ENCODE peak calls at places on chromosomes 16 and 17, in six cellular contexts. One of them, this sample, is unnamed.

GRCh38 chr17:27630607-27631408 is at the start of gene LGALS9:
- DNase-seq in T47D: peak; percentile 44
- DNase-seq in stimulated activated CD8-positive, alpha-beta memory T cell treated with anti-CD3 and anti-CD28 coated beads, Interleukin-2, amount 100 ng/mL, for 48 hours: no peak
- DNase-seq in Daoy: peak; percentile 29
- DNase-seq in left ventricle myocardium superior: no peak
- DNase-seq in C1 segment of cervical spinal cord: no peak
- DNase-seq in this sample: peak; percentile 44

GRCh38 chr16:52592778-52593177 is 45.8 kb upstream of the TOX3 start:
- DNase-seq in C1 segment of cervical spinal cord: no peak
- DNase-seq in T47D: no peak
- DNase-seq in stimulated activated CD8-positive, alpha-beta memory T cell treated with anti-CD3 and anti-CD28 coated beads, Interleukin-2, amount 100 ng/mL, for 48 hours: no peak
- DNase-seq in Daoy: no peak
- DNase-seq in left ventricle myocardium superior: no peak
- DNase-seq in this sample: no peak

GRCh38 chr17:37490638-37491614 is 1.2 kb downstream of the DUSP14 start:
- DNase-seq in Daoy: peak; percentile 82
- DNase-seq in stimulated activated CD8-positive, alpha-beta memory T cell treated with anti-CD3 and anti-CD28 coated beads, Interleukin-2, amount 100 ng/mL, for 48 hours: peak; percentile 6
- DNase-seq in C1 segment of cervical spinal cord: peak; percentile 29
- DNase-seq in left ventricle myocardium superior: peak; percentile 48
- DNase-seq in T47D: peak; percentile 87
- DNase-seq in this sample: no peak

GRCh38 chr17:77440571-77440981 is 299.8 kb downstream of the SEC14L1 start:
- DNase-seq in left ventricle myocardium superior: peak; percentile 60
- DNase-seq in T47D: no peak
- DNase-seq in stimulated activated CD8-positive, alpha-beta memory T cell treated with anti-CD3 and anti-CD28 coated beads, Interleukin-2, amount 100 ng/mL, for 48 hours: no peak
- DNase-seq in Daoy: no peak
- DNase-seq in C1 segment of cervical spinal cord: no peak
- DNase-seq in this sample: no peak

GRCh38 chr16:29745126-29745852 is 501 bp downstream of the C16orf54 start:
- DNase-seq in Daoy: no peak
- DNase-seq in C1 segment of cervical spinal cord: no peak
- DNase-seq in stimulated activated CD8-positive, alpha-beta memory T cell treated with anti-CD3 and anti-CD28 coated beads, Interleukin-2, amount 100 ng/mL, for 48 hours: peak; percentile 50
- DNase-seq in T47D: no peak
- DNase-seq in left ventricle myocardium superior: no peak
- DNase-seq in this sample: no peak

GRCh38 chr17:77690271-77691161 is 268.0 kb upstream of the TNRC6C start:
- DNase-seq in T47D: no peak
- DNase-seq in left ventricle myocardium superior: peak; percentile 41
- DNase-seq in stimulated activated CD8-positive, alpha-beta memory T cell treated with anti-CD3 and anti-CD28 coated beads, Interleukin-2, amount 100 ng/mL, for 48 hours: no peak
- DNase-seq in Daoy: peak; percentile 44
- DNase-seq in C1 segment of cervical spinal cord: no peak
- DNase-seq in this sample: no peak

GRCh38 chr17:69050999-69051775 is 9.5 kb downstream of the ABCA9 start:
- DNase-seq in stimulated activated CD8-positive, alpha-beta memory T cell treated with anti-CD3 and anti-CD28 coated beads, Interleukin-2, amount 100 ng/mL, for 48 hours: no peak
- DNase-seq in Daoy: no peak
- DNase-seq in C1 segment of cervical spinal cord: no peak
- DNase-seq in T47D: no peak
- DNase-seq in left ventricle myocardium superior: no peak
- DNase-seq in this sample: no peak

GRCh38 chr16:69435977-69436729 is 11.7 kb downstream of the CYB5B start:
- DNase-seq in stimulated activated CD8-positive, alpha-beta memory T cell treated with anti-CD3 and anti-CD28 coated beads, Interleukin-2, amount 100 ng/mL, for 48 hours: no peak
- DNase-seq in left ventricle myocardium superior: no peak
- DNase-seq in Daoy: no peak
- DNase-seq in T47D: no peak
- DNase-seq in C1 segment of cervical spinal cord: no peak
- DNase-seq in this sample: no peak

GRCh38 chr16:6335072-6335471 is 997.6 kb upstream of the RBFOX1 start:
- DNase-seq in C1 segment of cervical spinal cord: no peak
- DNase-seq in stimulated activated CD8-positive, alpha-beta memory T cell treated with anti-CD3 and anti-CD28 coated beads, Interleukin-2, amount 100 ng/mL, for 48 hours: no peak
- DNase-seq in Daoy: peak; percentile 5
- DNase-seq in left ventricle myocardium superior: no peak
- DNase-seq in T47D: peak; percentile 25
- DNase-seq in this sample: no peak

GRCh38 chr17:75048396-75048933 is 1.4 kb downstream of the KCTD2 start:
- DNase-seq in stimulated activated CD8-positive, alpha-beta memory T cell treated with anti-CD3 and anti-CD28 coated beads, Interleukin-2, amount 100 ng/mL, for 48 hours: no peak
- DNase-seq in left ventricle myocardium superior: peak; percentile 50
- DNase-seq in Daoy: no peak
- DNase-seq in C1 segment of cervical spinal cord: peak; percentile 21
- DNase-seq in T47D: no peak
- DNase-seq in this sample: no peak

GRCh38 chr17:19386276-19386863 is 620 bp downstream of the MFAP4 start:
- DNase-seq in C1 segment of cervical spinal cord: peak; percentile 36
- DNase-seq in stimulated activated CD8-positive, alpha-beta memory T cell treated with anti-CD3 and anti-CD28 coated beads, Interleukin-2, amount 100 ng/mL, for 48 hours: no peak
- DNase-seq in T47D: no peak
- DNase-seq in Daoy: peak; percentile 60
- DNase-seq in left ventricle myocardium superior: peak; percentile 76
- DNase-seq in this sample: no peak

GRCh38 chr16:78705694-78706093 is 606.2 kb downstream of the WWOX start:
- DNase-seq in T47D: peak; percentile 19
- DNase-seq in Daoy: peak; percentile 18
- DNase-seq in C1 segment of cervical spinal cord: no peak
- DNase-seq in left ventricle myocardium superior: no peak
- DNase-seq in stimulated activated CD8-positive, alpha-beta memory T cell treated with anti-CD3 and anti-CD28 coated beads, Interleukin-2, amount 100 ng/mL, for 48 hours: no peak
- DNase-seq in this sample: no peak

GRCh38 chr16:24491721-24492120 is 47.6 kb upstream of the RBBP6 start:
- DNase-seq in C1 segment of cervical spinal cord: no peak
- DNase-seq in Daoy: peak; percentile 22
- DNase-seq in stimulated activated CD8-positive, alpha-beta memory T cell treated with anti-CD3 and anti-CD28 coated beads, Interleukin-2, amount 100 ng/mL, for 48 hours: no peak
- DNase-seq in T47D: no peak
- DNase-seq in left ventricle myocardium superior: no peak
- DNase-seq in this sample: no peak

GRCh38 chr17:44417553-44417952 is 28.1 kb upstream of the ITGA2B start:
- DNase-seq in left ventricle myocardium superior: no peak
- DNase-seq in C1 segment of cervical spinal cord: no peak
- DNase-seq in T47D: peak; percentile 14
- DNase-seq in Daoy: peak; percentile 11
- DNase-seq in stimulated activated CD8-positive, alpha-beta memory T cell treated with anti-CD3 and anti-CD28 coated beads, Interleukin-2, amount 100 ng/mL, for 48 hours: no peak
- DNase-seq in this sample: no peak

GRCh38 chr16:87356491-87356853 is 27.1 kb downstream of the FBXO31 start:
- DNase-seq in left ventricle myocardium superior: no peak
- DNase-seq in stimulated activated CD8-positive, alpha-beta memory T cell treated with anti-CD3 and anti-CD28 coated beads, Interleukin-2, amount 100 ng/mL, for 48 hours: no peak
- DNase-seq in Daoy: no peak
- DNase-seq in T47D: no peak
- DNase-seq in C1 segment of cervical spinal cord: no peak
- DNase-seq in this sample: no peak

GRCh38 chr17:19306160-19307111 is 56.1 kb downstream of the B9D1 start:
- DNase-seq in Daoy: peak; percentile 18
- DNase-seq in T47D: no peak
- DNase-seq in stimulated activated CD8-positive, alpha-beta memory T cell treated with anti-CD3 and anti-CD28 coated beads, Interleukin-2, amount 100 ng/mL, for 48 hours: no peak
- DNase-seq in left ventricle myocardium superior: no peak
- DNase-seq in C1 segment of cervical spinal cord: peak; percentile 88
- DNase-seq in this sample: peak; percentile 53

GRCh38 chr16:53912155-53912554 is 208.2 kb downstream of the FTO start:
- DNase-seq in C1 segment of cervical spinal cord: no peak
- DNase-seq in T47D: no peak
- DNase-seq in stimulated activated CD8-positive, alpha-beta memory T cell treated with anti-CD3 and anti-CD28 coated beads, Interleukin-2, amount 100 ng/mL, for 48 hours: peak; percentile 23
- DNase-seq in Daoy: no peak
- DNase-seq in left ventricle myocardium superior: no peak
- DNase-seq in this sample: peak; percentile 7

GRCh38 chr16:49112754-49113153 is 168.9 kb downstream of the CBLN1 start:
- DNase-seq in T47D: no peak
- DNase-seq in stimulated activated CD8-positive, alpha-beta memory T cell treated with anti-CD3 and anti-CD28 coated beads, Interleukin-2, amount 100 ng/mL, for 48 hours: no peak
- DNase-seq in C1 segment of cervical spinal cord: no peak
- DNase-seq in left ventricle myocardium superior: peak; percentile 82
- DNase-seq in Daoy: no peak
- DNase-seq in this sample: no peak

GRCh38 chr16:3748307-3748706 is 31.0 kb upstream of the TRAP1 start:
- DNase-seq in stimulated activated CD8-positive, alpha-beta memory T cell treated with anti-CD3 and anti-CD28 coated beads, Interleukin-2, amount 100 ng/mL, for 48 hours: no peak
- DNase-seq in C1 segment of cervical spinal cord: no peak
- DNase-seq in T47D: no peak
- DNase-seq in left ventricle myocardium superior: no peak
- DNase-seq in Daoy: no peak
- DNase-seq in this sample: no peak

GRCh38 chr17:13601776-13602551 is at the start of gene HS3ST3A1:
- DNase-seq in left ventricle myocardium superior: peak; percentile 61
- DNase-seq in Daoy: peak; percentile 91
- DNase-seq in T47D: no peak
- DNase-seq in stimulated activated CD8-positive, alpha-beta memory T cell treated with anti-CD3 and anti-CD28 coated beads, Interleukin-2, amount 100 ng/mL, for 48 hours: no peak
- DNase-seq in C1 segment of cervical spinal cord: peak; percentile 36
- DNase-seq in this sample: no peak

GRCh38 chr17:80842456-80843053 is 149.1 kb upstream of the CHMP6 start:
- DNase-seq in C1 segment of cervical spinal cord: no peak
- DNase-seq in T47D: no peak
- DNase-seq in Daoy: no peak
- DNase-seq in left ventricle myocardium superior: no peak
- DNase-seq in stimulated activated CD8-positive, alpha-beta memory T cell treated with anti-CD3 and anti-CD28 coated beads, Interleukin-2, amount 100 ng/mL, for 48 hours: no peak
- DNase-seq in this sample: no peak

GRCh38 chr17:10156579-10157488 is 41.6 kb downstream of the GAS7 start:
- DNase-seq in stimulated activated CD8-positive, alpha-beta memory T cell treated with anti-CD3 and anti-CD28 coated beads, Interleukin-2, amount 100 ng/mL, for 48 hours: no peak
- DNase-seq in left ventricle myocardium superior: peak; percentile 51
- DNase-seq in Daoy: no peak
- DNase-seq in C1 segment of cervical spinal cord: peak; percentile 69
- DNase-seq in T47D: no peak
- DNase-seq in this sample: peak; percentile 63

GRCh38 chr17:67891481-67892119 is 66.3 kb downstream of the BPTF start:
- DNase-seq in Daoy: no peak
- DNase-seq in T47D: peak; percentile 40
- DNase-seq in stimulated activated CD8-positive, alpha-beta memory T cell treated with anti-CD3 and anti-CD28 coated beads, Interleukin-2, amount 100 ng/mL, for 48 hours: no peak
- DNase-seq in left ventricle myocardium superior: peak; percentile 44
- DNase-seq in C1 segment of cervical spinal cord: no peak
- DNase-seq in this sample: no peak

GRCh38 chr17:61361084-61361483 is 38.6 kb upstream of the TBX2 start:
- DNase-seq in C1 segment of cervical spinal cord: no peak
- DNase-seq in Daoy: no peak
- DNase-seq in left ventricle myocardium superior: no peak
- DNase-seq in stimulated activated CD8-positive, alpha-beta memory T cell treated with anti-CD3 and anti-CD28 coated beads, Interleukin-2, amount 100 ng/mL, for 48 hours: no peak
- DNase-seq in T47D: no peak
- DNase-seq in this sample: no peak

GRCh38 chr16:69417537-69418199 is 6.8 kb upstream of the CYB5B start:
- DNase-seq in Daoy: no peak
- DNase-seq in C1 segment of cervical spinal cord: peak; percentile 56
- DNase-seq in stimulated activated CD8-positive, alpha-beta memory T cell treated with anti-CD3 and anti-CD28 coated beads, Interleukin-2, amount 100 ng/mL, for 48 hours: no peak
- DNase-seq in T47D: peak; percentile 57
- DNase-seq in left ventricle myocardium superior: no peak
- DNase-seq in this sample: no peak

GRCh38 chr16:77780378-77780837 is 8.0 kb upstream of the VAT1L start:
- DNase-seq in stimulated activated CD8-positive, alpha-beta memory T cell treated with anti-CD3 and anti-CD28 coated beads, Interleukin-2, amount 100 ng/mL, for 48 hours: no peak
- DNase-seq in Daoy: peak; percentile 82
- DNase-seq in left ventricle myocardium superior: no peak
- DNase-seq in T47D: no peak
- DNase-seq in C1 segment of cervical spinal cord: no peak
- DNase-seq in this sample: no peak

GRCh38 chr16:10558746-10559641 is 21.4 kb downstream of the EMP2 start:
- DNase-seq in Daoy: peak; percentile 64
- DNase-seq in left ventricle myocardium superior: peak; percentile 84
- DNase-seq in stimulated activated CD8-positive, alpha-beta memory T cell treated with anti-CD3 and anti-CD28 coated beads, Interleukin-2, amount 100 ng/mL, for 48 hours: no peak
- DNase-seq in T47D: peak; percentile 78
- DNase-seq in C1 segment of cervical spinal cord: peak; percentile 65
- DNase-seq in this sample: no peak

GRCh38 chr16:1308036-1308976 is 1.1 kb upstream of the UBE2I start:
- DNase-seq in left ventricle myocardium superior: no peak
- DNase-seq in Daoy: no peak
- DNase-seq in T47D: peak; percentile 84
- DNase-seq in C1 segment of cervical spinal cord: no peak
- DNase-seq in stimulated activated CD8-positive, alpha-beta memory T cell treated with anti-CD3 and anti-CD28 coated beads, Interleukin-2, amount 100 ng/mL, for 48 hours: no peak
- DNase-seq in this sample: no peak

GRCh38 chr17:71799657-71800056 is 321.2 kb upstream of the SOX9 start:
- DNase-seq in C1 segment of cervical spinal cord: no peak
- DNase-seq in T47D: no peak
- DNase-seq in stimulated activated CD8-positive, alpha-beta memory T cell treated with anti-CD3 and anti-CD28 coated beads, Interleukin-2, amount 100 ng/mL, for 48 hours: no peak
- DNase-seq in Daoy: no peak
- DNase-seq in left ventricle myocardium superior: no peak
- DNase-seq in this sample: no peak

GRCh38 chr16:4103741-4104140 is 12.5 kb downstream of the ADCY9 start:
- DNase-seq in C1 segment of cervical spinal cord: no peak
- DNase-seq in stimulated activated CD8-positive, alpha-beta memory T cell treated with anti-CD3 and anti-CD28 coated beads, Interleukin-2, amount 100 ng/mL, for 48 hours: no peak
- DNase-seq in Daoy: no peak
- DNase-seq in left ventricle myocardium superior: no peak
- DNase-seq in T47D: no peak
- DNase-seq in this sample: no peak

GRCh38 chr16:88905563-88905962 is 39.1 kb upstream of the PABPN1L start:
- DNase-seq in left ventricle myocardium superior: no peak
- DNase-seq in T47D: peak; percentile 81
- DNase-seq in Daoy: peak; percentile 44
- DNase-seq in stimulated activated CD8-positive, alpha-beta memory T cell treated with anti-CD3 and anti-CD28 coated beads, Interleukin-2, amount 100 ng/mL, for 48 hours: peak; percentile 12
- DNase-seq in C1 segment of cervical spinal cord: no peak
- DNase-seq in this sample: peak; percentile 58

GRCh38 chr16:75257886-75258806 is 6.7 kb upstream of the BCAR1 start:
- DNase-seq in stimulated activated CD8-positive, alpha-beta memory T cell treated with anti-CD3 and anti-CD28 coated beads, Interleukin-2, amount 100 ng/mL, for 48 hours: no peak
- DNase-seq in Daoy: no peak
- DNase-seq in C1 segment of cervical spinal cord: no peak
- DNase-seq in T47D: no peak
- DNase-seq in left ventricle myocardium superior: no peak
- DNase-seq in this sample: no peak

GRCh38 chr16:87658564-87659225 is 56.4 kb downstream of the JPH3 start:
- DNase-seq in stimulated activated CD8-positive, alpha-beta memory T cell treated with anti-CD3 and anti-CD28 coated beads, Interleukin-2, amount 100 ng/mL, for 48 hours: no peak
- DNase-seq in C1 segment of cervical spinal cord: no peak
- DNase-seq in T47D: no peak
- DNase-seq in left ventricle myocardium superior: no peak
- DNase-seq in Daoy: no peak
- DNase-seq in this sample: no peak

GRCh38 chr17:43669971-43670644 is 8.4 kb upstream of the MEOX1 start:
- DNase-seq in T47D: peak; percentile 21
- DNase-seq in left ventricle myocardium superior: no peak
- DNase-seq in stimulated activated CD8-positive, alpha-beta memory T cell treated with anti-CD3 and anti-CD28 coated beads, Interleukin-2, amount 100 ng/mL, for 48 hours: no peak
- DNase-seq in C1 segment of cervical spinal cord: no peak
- DNase-seq in Daoy: peak; percentile 89
- DNase-seq in this sample: no peak

GRCh38 chr17:61510991-61511390 is 58.8 kb downstream of the TBX4 start:
- DNase-seq in Daoy: no peak
- DNase-seq in stimulated activated CD8-positive, alpha-beta memory T cell treated with anti-CD3 and anti-CD28 coated beads, Interleukin-2, amount 100 ng/mL, for 48 hours: no peak
- DNase-seq in C1 segment of cervical spinal cord: no peak
- DNase-seq in T47D: no peak
- DNase-seq in left ventricle myocardium superior: no peak
- DNase-seq in this sample: no peak

GRCh38 chr17:59846391-59847165 is 46.2 kb downstream of the TUBD1 start:
- DNase-seq in left ventricle myocardium superior: peak; percentile 57
- DNase-seq in T47D: peak; percentile 95
- DNase-seq in C1 segment of cervical spinal cord: peak; percentile 35
- DNase-seq in Daoy: peak; percentile 93
- DNase-seq in stimulated activated CD8-positive, alpha-beta memory T cell treated with anti-CD3 and anti-CD28 coated beads, Interleukin-2, amount 100 ng/mL, for 48 hours: no peak
- DNase-seq in this sample: no peak

GRCh38 chr16:66447491-66447890 is 20.4 kb downstream of the BEAN1 start:
- DNase-seq in left ventricle myocardium superior: no peak
- DNase-seq in C1 segment of cervical spinal cord: no peak
- DNase-seq in Daoy: no peak
- DNase-seq in T47D: no peak
- DNase-seq in stimulated activated CD8-positive, alpha-beta memory T cell treated with anti-CD3 and anti-CD28 coated beads, Interleukin-2, amount 100 ng/mL, for 48 hours: no peak
- DNase-seq in this sample: no peak

GRCh38 chr17:81329279-81329926 is 34.3 kb upstream of the SLC38A10 start:
- DNase-seq in C1 segment of cervical spinal cord: peak; percentile 66
- DNase-seq in Daoy: peak; percentile 98
- DNase-seq in left ventricle myocardium superior: peak; percentile 88
- DNase-seq in T47D: peak; percentile 98
- DNase-seq in stimulated activated CD8-positive, alpha-beta memory T cell treated with anti-CD3 and anti-CD28 coated beads, Interleukin-2, amount 100 ng/mL, for 48 hours: no peak
- DNase-seq in this sample: no peak

GRCh38 chr16:9599415-9600110 is 508.1 kb downstream of the HAPSTR1 start:
- DNase-seq in stimulated activated CD8-positive, alpha-beta memory T cell treated with anti-CD3 and anti-CD28 coated beads, Interleukin-2, amount 100 ng/mL, for 48 hours: no peak
- DNase-seq in Daoy: no peak
- DNase-seq in T47D: no peak
- DNase-seq in left ventricle myocardium superior: no peak
- DNase-seq in C1 segment of cervical spinal cord: no peak
- DNase-seq in this sample: no peak

GRCh38 chr16:89093602-89094251 is at the start of gene ACSF3:
- DNase-seq in T47D: peak; percentile 79
- DNase-seq in stimulated activated CD8-positive, alpha-beta memory T cell treated with anti-CD3 and anti-CD28 coated beads, Interleukin-2, amount 100 ng/mL, for 48 hours: peak; percentile 50
- DNase-seq in left ventricle myocardium superior: peak; percentile 82
- DNase-seq in C1 segment of cervical spinal cord: peak; percentile 66
- DNase-seq in Daoy: peak; percentile 70
- DNase-seq in this sample: peak; percentile 81

This sample was measured in GM18507.